ENCODE peak calls at places on chromosomes 3 and 15, in six cellular contexts. R is H1, B is K562, T is GM12878, G is SK-N-SH, C is HepG2. Q is an unnamed sample.

GRCh38 chr3:60294181-60294580 is 957.1 kb downstream of the FHIT start:
- DNase-seq in R (no peak), T (no peak), B (no peak), C (no peak), G (no peak), Q (no peak)

GRCh38 chr3:57917611-57918010 is 90.6 kb upstream of the FLNB start:
- DNase-seq in B (no peak), R (no peak), T (no peak), C (no peak), G (no peak), Q (no peak)

GRCh38 chr15:85764649-85765277 is 30.0 kb downstream of the KLHL25 start:
- DNase-seq in C (no peak), B (no peak), T (no peak), R (no peak), G (peak), Q (no peak)

GRCh38 chr3:171001957-171002694 is 24.4 kb downstream of the SLC2A2 start:
- DNase-seq in C (peak), T (peak), G (no peak), B (no peak), R (no peak), Q (no peak)

GRCh38 chr15:76108021-76108723 is 48.4 kb downstream of the TMEM266 start:
- DNase-seq in B (no peak), T (no peak), G (no peak), R (no peak), C (no peak), Q (no peak)

GRCh38 chr15:78991879-78992278 is 47.0 kb upstream of the CTSH start:
- DNase-seq in B (no peak), G (no peak), C (no peak), R (no peak), T (no peak), Q (no peak)

GRCh38 chr15:88069561-88069960 is 187.0 kb downstream of the NTRK3 start:
- DNase-seq in G (no peak), B (no peak), C (no peak), T (no peak), R (no peak), Q (no peak)

GRCh38 chr3:2166552-2166951 is 67.9 kb downstream of the CNTN4 start:
- DNase-seq in C (no peak), G (peak), T (no peak), R (no peak), B (no peak), Q (no peak)

GRCh38 chr3:42728668-42729364 is 26.2 kb upstream of the HHATL start:
- DNase-seq in C (no peak), T (no peak), B (no peak), G (no peak), R (no peak), Q (no peak)

GRCh38 chr15:90877315-90877714 is 7.0 kb upstream of the FES start:
- DNase-seq in B (no peak), C (no peak), G (no peak), R (no peak), T (no peak), Q (no peak)
- TF ChIP-seq CTCF in B (no peak), C (no peak), G (no peak), R (no peak), T (no peak), Q (no peak)

GRCh38 chr15:73658645-73659044 is 25.5 kb upstream of the NPTN start:
- DNase-seq in T (no peak), G (no peak), B (no peak), R (no peak), C (no peak), Q (no peak)
- TF ChIP-seq GABPA in T (no peak), G (no peak), B (no peak), R (no peak), C (no peak), Q (no peak)

DNA sequence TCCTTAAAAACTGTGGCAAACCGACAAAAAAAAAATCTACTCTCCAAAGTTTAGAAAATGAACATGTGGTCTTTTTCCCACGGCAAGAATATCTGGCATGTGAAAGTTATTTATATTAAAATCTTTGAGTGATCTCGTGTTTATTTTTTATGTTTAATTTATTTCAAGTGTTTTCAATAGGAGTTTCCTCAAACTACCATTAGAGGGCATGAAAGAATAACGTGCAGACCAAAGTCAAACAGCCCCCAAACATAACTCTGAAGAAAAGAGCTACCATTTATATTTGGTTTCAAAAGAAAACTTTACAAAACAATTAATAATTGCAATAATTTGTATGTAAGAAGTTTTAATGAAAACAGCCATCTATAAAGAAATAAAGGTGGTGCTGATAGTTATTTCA is 286.3 kb downstream of the ZIC4 start:
- DNase-seq in C (peak), R (no peak), B (no peak), G (peak), T (no peak), Q (no peak)
- TF ChIP-seq CTCF in C (peak), R (peak), B (no peak), G (peak), T (peak), Q (no peak)

DNA sequence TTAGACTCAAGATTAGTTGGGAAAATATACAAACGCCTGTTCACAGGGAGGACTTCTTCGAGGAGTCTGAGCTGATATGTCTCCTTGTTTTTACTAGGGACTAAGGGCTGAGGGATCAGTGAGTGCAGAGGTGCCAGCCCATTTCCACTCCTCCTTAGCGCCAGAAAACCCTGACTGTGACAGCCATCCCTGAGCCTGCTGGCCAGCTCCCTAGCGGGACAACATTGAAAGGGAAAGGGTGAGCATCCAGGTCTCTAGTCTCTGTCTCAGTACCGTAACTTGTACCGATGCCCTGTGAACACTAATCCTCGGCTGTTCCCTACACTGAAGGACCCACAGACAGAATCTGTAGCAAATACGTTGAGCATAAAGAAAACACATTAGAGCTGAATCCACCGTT is 243.4 kb downstream of the WNT5A start:
- DNase-seq in G (no peak), T (no peak), C (no peak), B (no peak), R (no peak), Q (no peak)
- TF ChIP-seq GABPA in G (no peak), T (no peak), C (no peak), B (no peak), R (no peak), Q (no peak)

DNA sequence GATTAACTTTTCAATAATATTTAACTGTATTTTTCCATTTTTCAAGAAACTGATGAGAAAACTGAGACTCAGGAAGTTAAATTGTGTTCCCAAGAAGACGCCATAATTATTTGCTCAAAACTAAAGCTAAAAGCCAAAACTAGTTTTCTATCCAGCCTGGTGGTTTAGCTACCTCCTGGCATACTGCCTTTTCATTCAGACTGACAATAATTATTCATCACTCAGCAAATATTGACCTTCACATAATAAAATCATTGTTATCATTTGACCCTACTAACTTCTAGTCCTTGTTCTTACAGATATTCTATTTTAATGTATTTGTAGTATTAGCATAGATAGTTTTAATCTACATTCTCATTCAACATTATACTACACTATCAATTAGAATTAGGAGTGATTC is 210.6 kb upstream of the GADL1 start:
- DNase-seq in B (no peak), R (no peak), T (no peak), G (no peak), C (no peak), Q (no peak)
- TF ChIP-seq CTCF in B (no peak), R (no peak), T (no peak), G (no peak), C (no peak), Q (no peak)

GRCh38 chr3:13273604-13274105 is 146.5 kb downstream of the NUP210 start:
- DNase-seq in C (no peak), R (no peak), T (no peak), B (no peak), G (no peak), Q (no peak)
- TF ChIP-seq GABPA in C (no peak), R (no peak), T (no peak), B (no peak), G (no peak), Q (no peak)

DNA sequence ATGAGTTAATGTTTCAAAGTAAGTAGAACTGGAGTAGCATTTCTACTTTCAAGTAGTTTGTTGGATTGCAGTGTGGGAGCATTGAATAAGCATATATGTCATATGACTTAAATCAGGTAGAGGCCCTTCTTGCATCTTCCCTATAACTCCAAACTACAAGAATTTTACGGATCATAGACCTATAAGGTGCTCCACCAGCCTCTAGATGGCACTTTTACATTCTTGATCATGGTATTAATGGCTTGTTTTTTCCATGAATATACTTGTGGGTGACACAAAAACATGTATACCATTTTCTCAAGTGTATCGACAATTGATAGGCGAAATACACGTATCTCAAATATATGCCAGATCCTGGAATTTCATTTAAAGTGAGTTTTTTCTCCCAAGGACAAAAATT is 311.1 kb downstream of the ZPLD1 start:
- DNase-seq in T (no peak), C (no peak), R (no peak), B (no peak), G (no peak), Q (no peak)
- TF ChIP-seq CTCF in T (no peak), C (peak), R (peak), B (no peak), G (peak), Q (no peak)

DNA sequence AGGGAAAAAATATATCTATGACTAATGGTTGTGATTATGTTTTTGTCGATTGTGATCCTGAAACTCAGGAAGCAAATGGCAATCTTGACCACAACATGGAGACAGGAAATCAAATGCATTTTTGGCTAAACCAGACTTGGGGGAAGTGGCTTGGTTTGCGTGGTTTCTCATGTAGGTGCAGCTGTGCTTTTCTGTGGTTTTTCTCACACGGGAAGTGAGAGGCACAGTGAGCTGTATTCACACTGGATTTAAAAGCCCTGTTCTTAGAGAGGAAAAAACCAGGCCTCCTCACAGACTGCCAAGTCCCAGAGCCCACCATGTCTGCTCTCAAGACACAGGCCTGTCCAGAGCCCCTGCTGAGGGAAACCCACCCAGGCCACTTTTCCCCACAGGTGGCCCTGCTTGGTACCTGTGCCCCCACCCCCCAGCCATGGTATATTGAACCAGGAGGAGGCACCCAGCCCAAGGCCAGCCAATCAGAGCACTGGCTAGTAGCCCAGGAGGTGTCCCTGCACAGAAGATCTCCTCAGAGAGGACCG is 46.2 kb downstream of the BTD start:
- DNase-seq in C (no peak), B (no peak), T (peak), R (no peak), G (no peak), Q (no peak)
- TF ChIP-seq GABPA in C (no peak), B (peak), T (peak), R (no peak), G (no peak), Q (no peak)